ENCODE peak calls at places on chromosomes 12 and 14, in four cellular contexts. P, K, S and I are unnamed samples.

GRCh38 chr12:9960613-9961012 is 10.6 kb upstream of the CLEC12A start:
- DNase-seq in P (no peak), K (no peak), S (no peak), I (no peak)

GRCh38 chr12:18595406-18595805 is 142.4 kb downstream of the PLCZ1 start:
- DNase-seq in P (no peak), K (no peak), S (no peak), I (no peak)

GRCh38 chr12:108301346-108301745 is 37.8 kb downstream of the CMKLR1 start:
- DNase-seq in P (no peak), K (no peak), S (no peak), I (no peak)

GRCh38 chr12:130367523-130367922 is 29.8 kb downstream of the PIWIL1 start:
- DNase-seq in P (no peak), K (no peak), S (no peak), I (no peak)

GRCh38 chr14:25122188-25122587 is 72.2 kb upstream of the STXBP6 start:
- DNase-seq in P (no peak), K (no peak), S (no peak), I (no peak)

GRCh38 chr12:77001181-77001758 is 64.1 kb downstream of the E2F7 start:
- DNase-seq in P (no peak), K (no peak), S (no peak), I (no peak)

GRCh38 chr14:95290769-95291440 is 28.8 kb downstream of the CLMN start:
- DNase-seq in P (peak), K (no peak), S (no peak), I (no peak)

GRCh38 chr12:42584539-42585174 is 4.9 kb downstream of the PRICKLE1 start:
- DNase-seq in P (no peak), K (no peak), S (no peak), I (no peak)

GRCh38 chr14:24952851-24953666 is 96.9 kb downstream of the STXBP6 start:
- DNase-seq in P (no peak), K (no peak), S (peak), I (no peak)

GRCh38 chr12:70165450-70165849 is 77.8 kb upstream of the CNOT2 start:
- DNase-seq in P (no peak), K (no peak), S (no peak), I (no peak)

GRCh38 chr12:81296556-81297305 is 218.9 kb downstream of the ACSS3 start:
- DNase-seq in P (peak), K (no peak), S (no peak), I (no peak)

GRCh38 chr12:55974308-55974724 is 438 bp downstream of the RAB5B start:
- DNase-seq in P (no peak), K (peak), S (peak), I (no peak)

GRCh38 chr12:54277823-54278276 is 2.1 kb downstream of the CBX5 start:
- DNase-seq in P (no peak), K (no peak), S (no peak), I (peak)

GRCh38 chr12:108457006-108457733 is 57.9 kb upstream of the FICD start:
- DNase-seq in P (peak), K (no peak), S (peak), I (no peak)

GRCh38 chr12:93650626-93651025 is 26.5 kb upstream of the CRADD start:
- DNase-seq in P (no peak), K (no peak), S (no peak), I (no peak)

GRCh38 chr12:93645702-93646101 is 31.5 kb upstream of the CRADD start:
- DNase-seq in P (no peak), K (no peak), S (no peak), I (peak)
- H3K27ac ChIP-seq in P (no peak), K (no peak), S (no peak), I (no peak)

DNA sequence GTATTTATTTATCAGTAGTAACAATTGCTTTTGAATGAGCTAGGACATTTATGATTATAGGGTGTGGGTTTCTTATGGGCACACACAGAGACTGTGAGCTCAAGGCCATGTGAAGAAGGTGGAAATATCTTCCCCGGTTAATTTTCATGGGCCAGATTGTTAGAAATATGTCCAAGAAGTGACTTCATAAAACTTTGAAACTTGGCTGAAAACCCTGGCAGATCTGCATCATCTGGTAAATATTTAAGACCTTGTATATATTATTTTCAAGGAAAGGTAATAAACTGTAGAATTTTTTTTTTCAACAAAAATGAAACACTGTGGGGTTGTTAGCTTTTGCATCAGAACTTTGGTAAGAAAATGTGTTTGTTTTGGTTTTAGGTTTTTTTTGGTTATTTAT is 53.5 kb upstream of the RNU6-8 start:
- DNase-seq in P (no peak), K (no peak), S (no peak), I (no peak)
- H3K27ac ChIP-seq in P (no peak), K (no peak), S (no peak), I (no peak)

GRCh38 chr12:121939190-121939589 is 20.8 kb downstream of the CFAP251 start:
- DNase-seq in P (no peak), K (no peak), S (no peak), I (no peak)
- H3K27ac ChIP-seq in P (no peak), K (no peak), S (no peak), I (no peak)

DNA sequence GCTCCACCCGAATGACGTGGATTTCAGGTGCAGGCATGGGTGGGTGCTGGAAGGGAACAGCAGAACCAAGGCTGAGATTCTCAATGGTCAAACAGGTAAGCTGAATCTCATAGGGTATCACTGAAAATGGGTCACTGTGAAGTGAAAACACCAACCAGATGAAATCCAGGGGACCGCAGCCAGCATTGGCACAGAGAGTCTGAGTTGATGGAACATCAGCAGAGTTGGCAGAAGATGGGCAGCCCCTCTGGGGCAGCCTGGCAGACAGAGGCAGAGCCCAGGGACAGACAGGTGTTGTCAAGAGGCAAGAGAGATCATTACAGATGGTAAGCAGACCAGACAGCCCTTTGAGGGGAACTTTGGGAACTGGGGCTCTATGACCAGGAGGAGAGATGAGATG is 48.0 kb downstream of the ACTN1 start:
- DNase-seq in P (no peak), K (no peak), S (no peak), I (no peak)
- H3K27ac ChIP-seq in P (no peak), K (no peak), S (peak), I (no peak)

DNA sequence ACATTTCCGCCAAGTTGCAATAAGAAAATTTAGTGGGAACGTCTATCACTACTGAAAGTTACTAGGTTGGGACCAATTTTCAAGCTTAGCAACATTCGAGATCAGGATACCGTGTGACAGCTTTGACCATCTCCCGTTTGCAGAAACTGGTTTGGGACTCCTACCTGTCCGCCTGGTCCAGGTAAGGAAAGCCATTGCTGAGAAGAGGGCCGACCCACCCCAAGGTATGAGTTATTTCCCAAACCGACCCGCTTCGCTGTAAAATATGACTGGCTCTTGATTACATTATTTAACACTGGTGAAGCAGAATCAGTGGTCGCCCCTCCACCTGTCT is 271 bp downstream of the DNAI7 start:
- DNase-seq in P (no peak), K (no peak), S (no peak), I (no peak)
- H3K27ac ChIP-seq in P (peak), K (peak), S (no peak), I (peak)

DNA sequence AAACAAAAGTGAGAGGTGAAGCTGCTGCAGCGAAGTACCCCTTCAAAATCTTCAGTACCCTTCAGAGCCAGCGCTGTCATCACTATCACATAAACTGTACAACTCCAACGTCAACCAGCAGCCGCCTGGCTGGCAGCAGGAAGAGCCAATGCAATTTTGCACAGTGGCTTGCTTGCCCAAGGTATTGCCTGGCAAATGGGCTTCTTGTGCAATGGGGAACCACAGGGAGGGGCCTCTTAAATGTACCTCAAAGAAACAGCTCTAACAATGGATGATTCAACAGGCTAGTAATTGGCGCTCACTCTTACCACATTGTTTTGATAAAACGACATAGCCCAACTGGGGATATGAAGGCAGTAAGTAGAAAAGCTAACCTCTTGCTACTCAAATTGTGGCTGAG is 125.5 kb upstream of the HIF1A start:
- DNase-seq in P (no peak), K (no peak), S (no peak), I (peak)
- H3K27ac ChIP-seq in P (peak), K (peak), S (no peak), I (peak)

DNA sequence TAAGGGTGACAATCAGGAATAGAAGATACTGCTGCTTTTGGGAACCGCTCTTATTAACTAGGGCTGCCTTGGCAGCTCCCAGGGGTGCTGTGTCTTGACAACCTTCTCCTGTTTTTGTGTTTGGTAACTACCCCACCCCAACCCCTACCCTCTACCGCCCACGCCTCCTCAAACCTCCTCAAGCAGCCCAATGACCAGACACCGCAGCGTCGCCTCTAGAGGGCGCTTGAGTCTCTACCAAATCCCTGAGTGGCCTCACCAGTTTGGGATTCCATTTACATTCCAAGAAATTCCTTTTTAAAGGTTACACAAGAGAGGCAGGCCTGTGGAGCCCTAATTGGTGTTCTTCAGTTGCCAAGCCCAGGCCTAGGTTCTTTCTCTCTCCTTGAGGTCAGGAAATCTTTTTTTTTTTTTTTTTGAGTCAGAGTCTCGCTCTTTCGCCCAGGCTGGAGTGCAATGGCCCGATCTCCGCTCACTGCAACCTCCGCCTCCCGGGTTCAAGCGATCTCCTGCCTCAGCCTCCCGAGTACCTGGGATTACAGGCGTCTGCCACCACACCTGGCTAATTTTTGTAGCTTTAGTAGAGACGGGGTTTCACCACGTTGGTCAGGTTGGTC is 72.4 kb upstream of the USP44 start:
- DNase-seq in P (peak), K (no peak), S (peak), I (peak)
- H3K27ac ChIP-seq in P (peak), K (no peak), S (no peak), I (peak)

GRCh38 chr12:114744285-114744684 is 60.3 kb upstream of the TBX3 start:
- DNase-seq in P (no peak), K (no peak), S (no peak), I (no peak)
- H3K27ac ChIP-seq in P (no peak), K (no peak), S (no peak), I (no peak)